ENCODE peak calls at places on chromosome 6, in four cellular contexts. One of them, this sample, is unnamed.

GRCh38 chr6:110178626-110179405 is 654 bp downstream of the WASF1 start:
- DNase-seq in neural progenitor cell: peak
- DNase-seq in GM20000: peak
- DNase-seq in left lobe of liver: peak
- DNase-seq in this sample: peak

GRCh38 chr6:132734694-132735236 is 20.9 kb upstream of the VNN1 start:
- DNase-seq in neural progenitor cell: no peak
- DNase-seq in GM20000: no peak
- DNase-seq in left lobe of liver: no peak
- DNase-seq in this sample: no peak

GRCh38 chr6:148392611-148393160 is 50.0 kb downstream of the SASH1 start:
- DNase-seq in neural progenitor cell: no peak
- DNase-seq in GM20000: no peak
- DNase-seq in left lobe of liver: no peak
- DNase-seq in this sample: no peak

GRCh38 chr6:101956961-101957360 is 563.5 kb downstream of the GRIK2 start:
- DNase-seq in neural progenitor cell: no peak
- DNase-seq in GM20000: no peak
- DNase-seq in left lobe of liver: no peak
- DNase-seq in this sample: no peak

GRCh38 chr6:135922170-135922569 is 70.7 kb downstream of the PDE7B start:
- DNase-seq in neural progenitor cell: no peak
- DNase-seq in GM20000: no peak
- DNase-seq in left lobe of liver: no peak
- DNase-seq in this sample: no peak

GRCh38 chr6:54060286-54060685 is 51.0 kb upstream of the MLIP start:
- DNase-seq in neural progenitor cell: no peak
- DNase-seq in GM20000: no peak
- DNase-seq in left lobe of liver: no peak
- DNase-seq in this sample: no peak

GRCh38 chr6:4651831-4652467 is 124.3 kb upstream of the CDYL start:
- DNase-seq in neural progenitor cell: no peak
- DNase-seq in GM20000: no peak
- DNase-seq in left lobe of liver: no peak
- DNase-seq in this sample: no peak

GRCh38 chr6:288861-289260 is 3.4 kb upstream of the DUSP22 start:
- DNase-seq in neural progenitor cell: no peak
- DNase-seq in GM20000: no peak
- DNase-seq in left lobe of liver: no peak
- DNase-seq in this sample: no peak

GRCh38 chr6:167027308-167027707 is 28.1 kb downstream of the CEP43 start:
- DNase-seq in neural progenitor cell: no peak
- DNase-seq in GM20000: no peak
- DNase-seq in left lobe of liver: no peak
- DNase-seq in this sample: no peak

GRCh38 chr6:38997128-38997761 is 51.3 kb upstream of the GLP1R start:
- DNase-seq in neural progenitor cell: peak
- DNase-seq in GM20000: peak
- DNase-seq in left lobe of liver: no peak
- DNase-seq in this sample: peak

GRCh38 chr6:4666886-4667513 is 109.2 kb upstream of the CDYL start:
- DNase-seq in neural progenitor cell: no peak
- DNase-seq in GM20000: no peak
- DNase-seq in left lobe of liver: peak
- DNase-seq in this sample: no peak

GRCh38 chr6:170137911-170138910 is 152.7 kb downstream of the DLL1 start:
- DNase-seq in neural progenitor cell: no peak
- DNase-seq in GM20000: peak
- DNase-seq in left lobe of liver: no peak
- DNase-seq in this sample: no peak

GRCh38 chr6:88612631-88613030 is 350.8 kb downstream of the RNGTT start:
- DNase-seq in neural progenitor cell: no peak
- DNase-seq in GM20000: no peak
- DNase-seq in left lobe of liver: no peak
- DNase-seq in this sample: peak

GRCh38 chr6:20366082-20366834 is 35.4 kb upstream of the E2F3 start:
- DNase-seq in neural progenitor cell: no peak
- DNase-seq in GM20000: no peak
- DNase-seq in left lobe of liver: no peak
- DNase-seq in this sample: no peak

GRCh38 chr6:144931172-144932035 is 646.3 kb downstream of the UTRN start:
- DNase-seq in neural progenitor cell: peak
- DNase-seq in GM20000: peak
- DNase-seq in left lobe of liver: peak
- DNase-seq in this sample: peak

GRCh38 chr6:133411757-133412156 is 170.6 kb downstream of the EYA4 start:
- DNase-seq in neural progenitor cell: no peak
- DNase-seq in GM20000: no peak
- DNase-seq in left lobe of liver: no peak
- DNase-seq in this sample: no peak

GRCh38 chr6:15500078-15500740 is 162.6 kb downstream of the DTNBP1 start:
- DNase-seq in neural progenitor cell: no peak
- DNase-seq in GM20000: no peak
- DNase-seq in left lobe of liver: no peak
- DNase-seq in this sample: no peak

GRCh38 chr6:143678980-143679379 is 1.2 kb downstream of the PHACTR2 start:
- DNase-seq in neural progenitor cell: peak
- DNase-seq in GM20000: no peak
- DNase-seq in left lobe of liver: no peak
- DNase-seq in this sample: no peak

GRCh38 chr6:137218473-137218916 is 690 bp downstream of the IFNGR1 start:
- DNase-seq in neural progenitor cell: peak
- DNase-seq in GM20000: peak
- DNase-seq in left lobe of liver: peak
- DNase-seq in this sample: peak

GRCh38 chr6:148471624-148472494 is 129.2 kb downstream of the SASH1 start:
- DNase-seq in neural progenitor cell: no peak
- DNase-seq in GM20000: no peak
- DNase-seq in left lobe of liver: no peak
- DNase-seq in this sample: no peak

GRCh38 chr6:32858194-32858593 is 4.2 kb downstream of the PSMB9 start:
- DNase-seq in neural progenitor cell: no peak
- DNase-seq in GM20000: no peak
- DNase-seq in left lobe of liver: no peak
- DNase-seq in this sample: no peak

GRCh38 chr6:31070711-31071197 is 41.6 kb downstream of the C6orf15 start:
- DNase-seq in neural progenitor cell: peak
- DNase-seq in GM20000: peak
- DNase-seq in left lobe of liver: no peak
- DNase-seq in this sample: peak

GRCh38 chr6:56806368-56806767 is 148.5 kb upstream of the BEND6 start:
- DNase-seq in neural progenitor cell: peak
- DNase-seq in GM20000: no peak
- DNase-seq in left lobe of liver: no peak
- DNase-seq in this sample: no peak

GRCh38 chr6:65191412-65191811 is 515.6 kb downstream of the EYS start:
- DNase-seq in neural progenitor cell: no peak
- DNase-seq in GM20000: no peak
- DNase-seq in left lobe of liver: no peak
- DNase-seq in this sample: no peak

GRCh38 chr6:146857960-146858308 is 259.2 kb downstream of the ADGB start:
- DNase-seq in neural progenitor cell: peak
- DNase-seq in GM20000: no peak
- DNase-seq in left lobe of liver: no peak
- DNase-seq in this sample: no peak

GRCh38 chr6:143556529-143556928 is 45.0 kb upstream of the FUCA2 start:
- DNase-seq in neural progenitor cell: no peak
- DNase-seq in GM20000: no peak
- DNase-seq in left lobe of liver: no peak
- DNase-seq in this sample: no peak

GRCh38 chr6:45791600-45792168 is 224.0 kb downstream of the CLIC5 start:
- DNase-seq in neural progenitor cell: no peak
- DNase-seq in GM20000: no peak
- DNase-seq in left lobe of liver: no peak
- DNase-seq in this sample: no peak

GRCh38 chr6:158564243-158565121 is 4.6 kb downstream of the TMEM181 start:
- DNase-seq in neural progenitor cell: no peak
- DNase-seq in GM20000: no peak
- DNase-seq in left lobe of liver: no peak
- DNase-seq in this sample: no peak

GRCh38 chr6:90347411-90347841 is 50.8 kb upstream of the BACH2 start:
- DNase-seq in neural progenitor cell: no peak
- DNase-seq in GM20000: no peak
- DNase-seq in left lobe of liver: no peak
- DNase-seq in this sample: no peak

GRCh38 chr6:31574106-31575061 is 981 bp upstream of the TNF start:
- DNase-seq in neural progenitor cell: no peak
- DNase-seq in GM20000: peak
- DNase-seq in left lobe of liver: no peak
- DNase-seq in this sample: no peak

GRCh38 chr6:3724451-3725144 is 26.9 kb downstream of the PXDC1 start:
- DNase-seq in neural progenitor cell: no peak
- DNase-seq in GM20000: no peak
- DNase-seq in left lobe of liver: no peak
- DNase-seq in this sample: no peak

GRCh38 chr6:163731215-163732013 is 316.9 kb downstream of the QKI start:
- DNase-seq in neural progenitor cell: no peak
- DNase-seq in GM20000: no peak
- DNase-seq in left lobe of liver: no peak
- DNase-seq in this sample: no peak

GRCh38 chr6:167472876-167473275 is 148.0 kb downstream of the TTLL2 start:
- DNase-seq in neural progenitor cell: no peak
- DNase-seq in GM20000: no peak
- DNase-seq in left lobe of liver: no peak
- DNase-seq in this sample: no peak

GRCh38 chr6:52634211-52634610 is 36.7 kb upstream of the TMEM14A start:
- DNase-seq in neural progenitor cell: no peak
- DNase-seq in GM20000: no peak
- DNase-seq in left lobe of liver: no peak
- DNase-seq in this sample: no peak

This sample was measured in OCI-LY7.